ENCODE peak calls at places on chromosome 21, in six cellular contexts. C is mucosa of gallbladder, Z is GM10248, U is left ventricle myocardium inferior, W is OCI-M1, N is hepatic stellate cell. A is an unnamed sample.

GRCh38 chr21:37228003-37228400 is 39.1 kb downstream of the VPS26C start:
- DNase-seq in Z (no peak), W (no peak), N (no peak), U (no peak), C (no peak), A (no peak)

GRCh38 chr21:25330266-25330665 is 277.0 kb downstream of the MRPL39 start:
- DNase-seq in C (no peak), Z (no peak), N (no peak), W (no peak), U (no peak), A (no peak)

GRCh38 chr21:42338730-42339715 is 11.8 kb downstream of the TFF2 start:
- DNase-seq in Z (no peak), U (no peak), N (no peak), W (no peak), C (no peak), A (no peak)

GRCh38 chr21:41251961-41252642 is 64.5 kb upstream of the FAM3B start:
- DNase-seq in N (no peak), U (no peak), C (no peak), W (no peak), Z (no peak), A (no peak)

GRCh38 chr21:40788635-40789034 is 58.3 kb downstream of the DSCAM start:
- DNase-seq in N (no peak), C (no peak), U (no peak), W (no peak), Z (no peak), A (no peak)

GRCh38 chr21:35849131-35849530 is 211.2 kb downstream of the SETD4 start:
- DNase-seq in U (no peak), N (no peak), C (no peak), Z (no peak), W (no peak), A (no peak)

GRCh38 chr21:45318146-45318555 is 30.5 kb upstream of the POFUT2 start:
- DNase-seq in Z (no peak), U (no peak), W (no peak), N (no peak), C (no peak), A (no peak)

GRCh38 chr21:37564924-37565529 is 198.5 kb downstream of the DYRK1A start:
- DNase-seq in Z (no peak), W (peak), C (peak), U (no peak), N (no peak), A (no peak)

GRCh38 chr21:45725844-45726200 is 82.3 kb downstream of the PCBP3 start:
- DNase-seq in W (no peak), U (no peak), N (no peak), Z (no peak), C (no peak), A (no peak)

GRCh38 chr21:34884346-34884929 is 164.7 kb downstream of the RUNX1 start:
- DNase-seq in U (no peak), C (no peak), N (no peak), Z (no peak), W (peak), A (no peak)

GRCh38 chr21:36664678-36665022 is 34.3 kb upstream of the SIM2 start:
- DNase-seq in U (no peak), C (no peak), Z (no peak), N (no peak), W (no peak), A (no peak)

A was measured in T47D.